ENCODE peak calls at places on chromosomes 5 and 9, in four cellular contexts. B is head of caudate nucleus; G is Panc1; J is effector memory CD8-positive, alpha-beta T cell. O is an unnamed sample.

GRCh38 chr5:128546658-128547281 is 8.7 kb upstream of the FBN2 start:
- DNase-seq in G (no peak), J (no peak), B (no peak), O (no peak)

GRCh38 chr9:70031141-70031545 is 12.5 kb upstream of the MAMDC2 start:
- DNase-seq in J (no peak), B (no peak), G (no peak), O (no peak)

GRCh38 chr5:177982072-177982727 is 13.8 kb downstream of the PROP1 start:
- DNase-seq in J (no peak), B (no peak), G (no peak), O (no peak)

GRCh38 chr5:96567188-96567587 is 95.0 kb upstream of the CAST start:
- DNase-seq in B (no peak), J (no peak), G (no peak), O (no peak)

GRCh38 chr5:14386882-14387575 is 194.6 kb upstream of the OTULINL start:
- DNase-seq in B (no peak), J (no peak), G (no peak), O (no peak)

GRCh38 chr9:131954299-131954698 is 125.4 kb downstream of the MED27 start:
- DNase-seq in B (no peak), J (no peak), G (no peak), O (no peak)

GRCh38 chr5:32390819-32391591 is 53.5 kb downstream of the ZFR start:
- DNase-seq in J (no peak), B (no peak), G (no peak), O (no peak)

GRCh38 chr9:83688921-83689320 is 18.8 kb downstream of the UBQLN1 start:
- DNase-seq in J (no peak), G (no peak), B (no peak), O (no peak)

GRCh38 chr9:89817186-89817960 is 212.6 kb downstream of the GADD45G start:
- DNase-seq in B (no peak), G (no peak), J (no peak), O (no peak)

GRCh38 chr5:33257807-33258491 is 182.8 kb upstream of the TARS1 start:
- DNase-seq in B (no peak), J (no peak), G (no peak), O (no peak)

GRCh38 chr5:37849641-37850040 is 9.8 kb upstream of the GDNF start:
- DNase-seq in J (no peak), B (no peak), G (no peak), O (no peak)

GRCh38 chr5:142915840-142916424 is 145.8 kb downstream of the ARHGAP26 start:
- DNase-seq in J (no peak), G (peak; percentile 10), B (no peak), O (no peak)

GRCh38 chr9:111348821-111349271 is 18.8 kb upstream of the OR2K2 start:
- DNase-seq in B (no peak), J (no peak), G (no peak), O (no peak)

O was measured in left cardiac atrium.